ENCODE peak calls at places on chromosome 19, in nine cellular contexts. K is CD4-positive, alpha-beta memory T cell; W is heart left ventricle; N is upper lobe of right lung; U is ovary; S is A549; X is heart right ventricle; O is uterus; Q is breast epithelium. V is an unnamed sample.

GRCh38 chr19:6738726-6739389 is 622 bp upstream of the TRIP10 start:
- DNase-seq in K (no peak), W (peak; percentile 69), N (peak; percentile 75), U (peak; percentile 72), S (no peak), X (peak; percentile 62), O (peak; percentile 63), Q (no peak), V (peak; percentile 41)

GRCh38 chr19:50646074-50646807 is 3.0 kb upstream of the C19orf81 start:
- DNase-seq in K (no peak), W (no peak), N (no peak), U (no peak), S (peak; percentile 83), X (no peak), O (no peak), Q (no peak), V (no peak)

GRCh38 chr19:45768644-45769053 is 403 bp downstream of the SIX5 start:
- DNase-seq in K (peak; percentile 33), W (no peak), N (no peak), U (no peak), S (peak; percentile 65), X (peak; percentile 55), O (no peak), Q (no peak), V (no peak)

GRCh38 chr19:16360738-16361137 is 36.1 kb downstream of the KLF2 start:
- DNase-seq in K (no peak), W (no peak), N (no peak), U (no peak), S (no peak), X (no peak), O (no peak), Q (no peak), V (no peak)

GRCh38 chr19:33535176-33535575 is 13.6 kb upstream of the PEPD start:
- DNase-seq in K (no peak), W (no peak), N (no peak), U (no peak), S (no peak), X (no peak), O (no peak), Q (no peak), V (no peak)

GRCh38 chr19:40348961-40349507 is 539 bp downstream of the PLD3 start:
- DNase-seq in K (no peak), W (no peak), N (no peak), U (no peak), S (peak; percentile 89), X (no peak), O (no peak), Q (no peak), V (no peak)

GRCh38 chr19:50310759-50311465 is 18.3 kb downstream of the KCNC3 start:
- DNase-seq in K (no peak), W (no peak), N (no peak), U (no peak), S (no peak), X (no peak), O (no peak), Q (no peak), V (no peak)

GRCh38 chr19:57245066-57245465 is 4.6 kb downstream of the ZNF805 start:
- DNase-seq in K (no peak), W (no peak), N (no peak), U (no peak), S (no peak), X (no peak), O (no peak), Q (no peak), V (no peak)

GRCh38 chr19:17109300-17109699 is 33.7 kb downstream of the MYO9B start:
- DNase-seq in K (no peak), W (no peak), N (no peak), U (no peak), S (no peak), X (no peak), O (no peak), Q (no peak), V (no peak)

GRCh38 chr19:53634768-53635167 is 3.0 kb downstream of the DPRX start:
- DNase-seq in K (no peak), W (no peak), N (no peak), U (no peak), S (no peak), X (no peak), O (no peak), Q (no peak), V (no peak)

GRCh38 chr19:2820112-2820702 is 539 bp downstream of the ZNF554 start:
- DNase-seq in K (no peak), W (peak; percentile 37), N (no peak), U (peak; percentile 39), S (no peak), X (no peak), O (peak; percentile 26), Q (no peak), V (no peak)

GRCh38 chr19:52590728-52591127 is 20.6 kb downstream of the ZNF701 start:
- DNase-seq in K (no peak), W (no peak), N (no peak), U (no peak), S (no peak), X (no peak), O (no peak), Q (no peak), V (no peak)

GRCh38 chr19:5880604-5881078 is 10.3 kb upstream of the FUT5 start:
- DNase-seq in K (no peak), W (peak; percentile 86), N (peak; percentile 74), U (peak; percentile 36), S (no peak), X (peak; percentile 76), O (peak; percentile 51), Q (no peak), V (peak; percentile 57)

DNA sequence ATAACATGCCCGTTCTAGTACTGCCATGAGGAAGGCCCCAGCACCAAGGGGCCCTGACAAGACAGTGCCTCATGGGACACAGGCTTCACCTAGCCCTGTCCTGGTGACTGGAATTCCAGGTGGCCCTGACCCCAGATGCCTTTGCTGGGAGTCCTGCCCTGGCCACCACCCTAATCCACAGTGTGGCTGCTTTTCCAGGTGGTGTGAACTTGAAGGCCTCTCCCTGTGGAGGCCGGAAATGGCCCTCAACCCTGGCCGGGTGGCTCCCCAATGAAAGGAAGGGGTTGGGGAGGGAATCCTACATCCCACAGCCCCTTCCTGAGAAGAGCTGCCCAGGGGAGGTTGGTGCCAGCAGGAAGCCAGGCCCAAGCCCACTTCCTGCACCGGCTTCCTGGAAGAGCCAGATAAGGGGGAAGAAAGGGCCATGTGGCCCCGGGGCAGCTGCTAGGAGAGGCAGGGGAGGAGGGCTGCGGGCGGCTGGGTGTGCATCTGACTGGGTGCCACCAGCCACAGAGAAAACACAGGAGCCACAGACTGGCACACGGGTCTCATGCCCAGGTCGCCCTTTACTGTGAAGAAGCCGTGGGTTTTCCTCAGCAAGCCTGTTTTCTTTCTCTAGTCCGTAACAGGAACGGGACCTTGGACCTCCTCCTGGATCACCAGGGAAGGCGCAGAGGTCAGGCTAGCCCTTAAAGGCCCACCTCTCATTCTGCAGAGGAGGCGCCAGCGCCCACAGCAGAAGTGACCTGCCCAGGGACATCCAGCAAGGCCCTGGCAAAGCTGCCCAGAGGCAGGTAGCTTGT is 4.7 kb downstream of the LSM4 start:
- DNase-seq in K (peak; percentile 47), W (peak; percentile 58), N (no peak), U (no peak), S (no peak), X (peak; percentile 30), O (no peak), Q (no peak), V (no peak)
- H3K27ac ChIP-seq in K (peak overlapping the region; percentile 81), W (peak overlapping the region; percentile 71), N (peak overlapping the region; percentile 87), U (no peak overlapping the region), S (peak overlapping the region; percentile 73), X (peak overlapping the region; percentile 67), O (peak overlapping the region; percentile 60), Q (peak overlapping the region; percentile 87), V (peak overlapping the region; percentile 39)

DNA sequence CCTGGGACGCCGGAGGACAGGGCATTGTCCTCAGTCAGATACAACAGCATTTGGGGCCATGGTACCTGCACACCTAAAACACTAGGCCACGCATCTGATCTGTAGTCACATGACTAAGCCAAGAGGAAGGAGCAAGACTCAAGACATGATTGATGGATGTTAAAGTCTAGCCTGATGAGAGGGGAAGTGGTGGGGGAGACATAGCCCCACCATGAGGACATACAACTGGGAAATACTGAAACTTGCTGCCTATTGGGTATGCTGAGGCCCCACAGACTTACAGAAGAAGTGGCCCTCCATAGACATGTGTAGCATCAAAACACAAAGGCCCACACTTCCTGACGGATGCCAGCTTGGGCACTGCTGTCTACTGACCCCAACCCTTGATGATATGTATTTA is 1.4 kb upstream of the ICAM4 start:
- DNase-seq in K (no peak), W (no peak), N (no peak), U (no peak), S (no peak), X (no peak), O (no peak), Q (no peak), V (no peak)
- H3K4me1 ChIP-seq in K (peaks cover 48% of the 10 kb centered on the region), W (peaks cover 27% of the 10 kb centered on the region), N (peaks cover 65% of the 10 kb centered on the region), U (peaks cover 8% of the 10 kb centered on the region), S (peaks cover 13% of the 10 kb centered on the region), X (peaks cover 57% of the 10 kb centered on the region), O (no peaks in the 10 kb centered on the region), Q (peaks cover 10% of the 10 kb centered on the region), V (peaks cover 2% of the 10 kb centered on the region)

DNA sequence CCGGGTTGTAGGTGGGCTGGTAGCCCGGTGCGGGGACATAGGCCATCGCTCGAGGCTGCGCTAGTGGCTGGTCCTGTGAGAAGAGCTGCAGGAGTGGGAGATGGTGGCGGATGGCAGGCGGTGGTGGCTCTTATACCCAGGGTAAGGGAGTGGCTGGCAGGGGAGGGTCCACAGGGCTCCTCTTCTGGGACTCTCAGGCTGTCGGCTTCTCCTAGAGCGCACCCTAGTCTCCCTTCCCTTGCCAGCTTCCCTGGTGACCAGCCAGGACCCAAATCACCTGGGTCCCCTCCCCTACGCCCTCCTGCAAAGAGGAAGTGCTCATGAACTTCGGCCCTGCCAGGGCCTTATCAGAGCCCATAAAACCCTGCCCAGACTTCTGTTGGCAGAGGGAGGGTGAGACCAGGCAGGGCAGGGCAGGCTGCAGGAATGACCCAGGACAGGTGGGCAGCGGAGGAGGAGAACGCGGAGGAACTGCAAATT is at the start of gene LGALS4:
- DNase-seq in K (no peak), W (no peak), N (no peak), U (no peak), S (no peak), X (no peak), O (no peak), Q (no peak), V (no peak)
- H3K27ac ChIP-seq in K (no peak within 1 kb of the TSS), W (no peak within 1 kb of the TSS), N (no peak within 1 kb of the TSS), U (no peak within 1 kb of the TSS), S (peak within 1 kb of the TSS; percentile 31), X (no peak within 1 kb of the TSS), O (no peak within 1 kb of the TSS), Q (no peak within 1 kb of the TSS), V (no peak within 1 kb of the TSS)

GRCh38 chr19:28465317-28466086 is 747.4 kb downstream of the UQCRFS1 start:
- DNase-seq in K (no peak), W (no peak), N (no peak), U (no peak), S (no peak), X (no peak), O (no peak), Q (no peak), V (no peak)

GRCh38 chr19:28463493-28464053 is 749.4 kb downstream of the UQCRFS1 start:
- DNase-seq in K (no peak), W (no peak), N (no peak), U (no peak), S (no peak), X (no peak), O (no peak), Q (no peak), V (no peak)

GRCh38 chr19:28469544-28469943 is 743.4 kb downstream of the UQCRFS1 start:
- DNase-seq in K (no peak), W (no peak), N (no peak), U (no peak), S (no peak), X (no peak), O (no peak), Q (no peak), V (no peak)

GRCh38 chr19:28468701-28469459 is 744.1 kb downstream of the UQCRFS1 start:
- DNase-seq in K (no peak), W (no peak), N (no peak), U (no peak), S (no peak), X (no peak), O (no peak), Q (no peak), V (no peak)

GRCh38 chr19:28466107-28467045 is 746.6 kb downstream of the UQCRFS1 start:
- DNase-seq in K (peak; percentile 17), W (peak; percentile 69), N (peak; percentile 78), U (no peak), S (peak; percentile 41), X (peak; percentile 45), O (no peak), Q (no peak), V (peak; percentile 19)
- H3K4me1 ChIP-seq in K (no peaks in the 10 kb centered on the region), W (peaks cover 9% of the 10 kb centered on the region), N (peaks cover 3% of the 10 kb centered on the region), U (no peaks in the 10 kb centered on the region), S (no peaks in the 10 kb centered on the region), X (peaks cover 11% of the 10 kb centered on the region), O (no peaks in the 10 kb centered on the region), Q (peaks cover 7% of the 10 kb centered on the region), V (no peaks in the 10 kb centered on the region)

V was measured in prostate gland.